ENCODE peak calls at places on chromosomes 7 and 10, in six cellular contexts. U is K562, Q is IMR-90, S is neuronal stem cell, J is mammary epithelial cell, V is endothelial cell of umbilical vein. T is an unnamed sample.

GRCh38 chr7:37342665-37343471 is 105.8 kb downstream of the ELMO1 start:
- DNase-seq in U (no peak), Q (no peak), S (no peak), J (peak; percentile 12), V (peak; percentile 37), T (no peak)

GRCh38 chr7:23287612-23288011 is 11.5 kb upstream of the MALSU1 start:
- DNase-seq in U (no peak), Q (no peak), S (no peak), J (no peak), V (no peak), T (no peak)

GRCh38 chr10:101222247-101222531 is 7.1 kb downstream of the LBX1 start:
- DNase-seq in U (no peak), Q (no peak), S (no peak), J (no peak), V (no peak), T (no peak)

GRCh38 chr7:1758417-1758858 is 88.4 kb downstream of the ELFN1 start:
- DNase-seq in U (no peak), Q (peak; percentile 25), S (peak; percentile 17), J (peak; percentile 11), V (no peak), T (peak; percentile 53)

GRCh38 chr10:63523015-63523414 is 1.8 kb downstream of the REEP3 start:
- DNase-seq in U (no peak), Q (no peak), S (no peak), J (no peak), V (no peak), T (no peak)

GRCh38 chr10:118594392-118595063 is 920 bp downstream of the PRLHR start:
- DNase-seq in U (peak; percentile 21), Q (peak; percentile 21), S (peak; percentile 92), J (peak; percentile 57), V (peak; percentile 35), T (peak; percentile 57)

GRCh38 chr10:73225518-73225917 is 21.5 kb downstream of the DNAJC9 start:
- DNase-seq in U (no peak), Q (peak; percentile 64), S (no peak), J (peak; percentile 47), V (no peak), T (peak; percentile 38)

GRCh38 chr10:74432841-74433594 is 282.0 kb downstream of the ADK start:
- DNase-seq in U (peak; percentile 23), Q (peak; percentile 70), S (no peak), J (peak; percentile 9), V (no peak), T (peak; percentile 80)

GRCh38 chr10:132595850-132596249 is 58.3 kb downstream of the INPP5A start:
- DNase-seq in U (no peak), Q (peak; percentile 39), S (no peak), J (no peak), V (no peak), T (no peak)

GRCh38 chr10:124149681-124150080 is 56.3 kb upstream of the CHST15 start:
- DNase-seq in U (no peak), Q (no peak), S (peak; percentile 29), J (no peak), V (no peak), T (no peak)

GRCh38 chr10:102040721-102041120 is 15.3 kb downstream of the ARMH3 start:
- DNase-seq in U (peak; percentile 1), Q (no peak), S (no peak), J (no peak), V (no peak), T (no peak)

GRCh38 chr7:30848121-30848855 is 63.4 kb upstream of the AQP1 start:
- DNase-seq in U (peak; percentile 41), Q (no peak), S (no peak), J (no peak), V (peak; percentile 67), T (no peak)

GRCh38 chr7:43220250-43220649 is 107.8 kb downstream of the HECW1 start:
- DNase-seq in U (no peak), Q (peak; percentile 95), S (no peak), J (peak; percentile 74), V (no peak), T (peak; percentile 89)

GRCh38 chr7:4277936-4278335 is 404.2 kb upstream of the FOXK1 start:
- DNase-seq in U (no peak), Q (no peak), S (no peak), J (no peak), V (no peak), T (no peak)

GRCh38 chr7:51102828-51103227 is 213.8 kb downstream of the COBL start:
- DNase-seq in U (no peak), Q (no peak), S (no peak), J (no peak), V (no peak), T (peak; percentile 31)

GRCh38 chr7:158094671-158095256 is 492.9 kb downstream of the PTPRN2 start:
- DNase-seq in U (no peak), Q (no peak), S (no peak), J (no peak), V (no peak), T (no peak)

GRCh38 chr7:21185866-21186265 is 242.0 kb upstream of the SP4 start:
- DNase-seq in U (no peak), Q (no peak), S (no peak), J (no peak), V (no peak), T (no peak)

GRCh38 chr7:48424731-48425130 is 253.5 kb downstream of the ABCA13 start:
- DNase-seq in U (no peak), Q (peak; percentile 6), S (peak; percentile 4), J (peak; percentile 48), V (no peak), T (peak; percentile 16)

GRCh38 chr10:47383254-47384147 is 592 bp downstream of the ZNF488 start:
- DNase-seq in U (no peak), Q (no peak), S (no peak), J (no peak), V (no peak), T (no peak)

GRCh38 chr7:102404005-102404861 is 8.1 kb downstream of the PRKRIP1 start:
- DNase-seq in U (peak; percentile 73), Q (peak; percentile 47), S (peak; percentile 23), J (peak; percentile 33), V (peak; percentile 50), T (peak; percentile 71)

GRCh38 chr10:11178606-11179221 is 161.0 kb downstream of the CELF2 start:
- DNase-seq in U (peak; percentile 84), Q (peak; percentile 61), S (no peak), J (no peak), V (peak; percentile 49), T (no peak)

GRCh38 chr7:12939694-12940093 is 252.3 kb downstream of the ARL4A start:
- DNase-seq in U (no peak), Q (no peak), S (no peak), J (no peak), V (no peak), T (no peak)

GRCh38 chr7:77469927-77470326 is 53.8 kb upstream of the GSAP start:
- DNase-seq in U (no peak), Q (no peak), S (no peak), J (no peak), V (no peak), T (no peak)

GRCh38 chr7:68689087-68689433 is 909.2 kb upstream of the AUTS2 start:
- DNase-seq in U (no peak), Q (no peak), S (no peak), J (no peak), V (no peak), T (no peak)

GRCh38 chr10:102752934-102753664 is 9.4 kb downstream of the WBP1L start:
- DNase-seq in U (peak; percentile 19), Q (peak; percentile 83), S (no peak), J (peak; percentile 37), V (peak; percentile 87), T (peak; percentile 86)

GRCh38 chr10:50593523-50593922 is 30.2 kb downstream of the SGMS1 start:
- DNase-seq in U (no peak), Q (peak; percentile 48), S (no peak), J (no peak), V (no peak), T (peak; percentile 72)

GRCh38 chr7:70092314-70093303 is 494.3 kb downstream of the AUTS2 start:
- DNase-seq in U (no peak), Q (peak; percentile 0), S (no peak), J (no peak), V (no peak), T (no peak)

DNA sequence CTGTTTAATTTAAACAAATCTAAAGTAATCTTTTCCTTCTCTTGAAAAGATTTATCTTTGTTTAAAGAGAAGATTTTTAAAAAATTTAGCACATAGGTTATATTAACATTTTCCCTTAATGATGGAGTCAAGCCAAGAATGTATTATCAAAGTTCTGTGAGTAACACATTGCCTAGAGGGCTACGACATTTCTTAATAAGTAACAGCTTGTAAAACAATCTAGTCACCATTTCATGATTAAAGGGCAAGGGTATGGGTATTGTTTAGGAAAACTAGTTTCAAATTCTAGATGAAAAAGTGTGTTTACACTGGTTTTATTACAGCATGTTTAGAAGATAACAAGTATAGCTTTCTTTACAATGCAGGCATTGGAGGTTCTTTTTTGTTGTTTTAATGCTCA is 28.6 kb upstream of the LAMB4 start:
- DNase-seq in U (no peak), Q (no peak), S (no peak), J (peak; percentile 48), V (no peak), T (peak; percentile 57)
- H3K27ac ChIP-seq in U (no peak overlapping the region), Q (no peak overlapping the region), S (no peak overlapping the region), J (no peak overlapping the region), V (no peak overlapping the region), T (no peak overlapping the region)

GRCh38 chr7:131111792-131112191 is 215.9 kb upstream of the MKLN1 start:
- DNase-seq in U (no peak), Q (no peak), S (no peak), J (no peak), V (no peak), T (no peak)
- H3K4me1 ChIP-seq in U (peaks cover 35% of the 10 kb centered on the region), Q (peaks cover 4% of the 10 kb centered on the region), S (peaks cover 13% of the 10 kb centered on the region), J (peaks cover 30% of the 10 kb centered on the region), V (peaks cover 34% of the 10 kb centered on the region), T (peaks cover 11% of the 10 kb centered on the region)

GRCh38 chr7:80921130-80921529 is 2.3 kb upstream of the SEMA3C start:
- DNase-seq in U (no peak), Q (no peak), S (no peak), J (no peak), V (no peak), T (no peak)
- H3K9ac ChIP-seq in U (no peak overlapping the region), Q (no peak overlapping the region), S (no peak overlapping the region), J (no peak overlapping the region), V (no peak overlapping the region), T (no peak overlapping the region)

DNA sequence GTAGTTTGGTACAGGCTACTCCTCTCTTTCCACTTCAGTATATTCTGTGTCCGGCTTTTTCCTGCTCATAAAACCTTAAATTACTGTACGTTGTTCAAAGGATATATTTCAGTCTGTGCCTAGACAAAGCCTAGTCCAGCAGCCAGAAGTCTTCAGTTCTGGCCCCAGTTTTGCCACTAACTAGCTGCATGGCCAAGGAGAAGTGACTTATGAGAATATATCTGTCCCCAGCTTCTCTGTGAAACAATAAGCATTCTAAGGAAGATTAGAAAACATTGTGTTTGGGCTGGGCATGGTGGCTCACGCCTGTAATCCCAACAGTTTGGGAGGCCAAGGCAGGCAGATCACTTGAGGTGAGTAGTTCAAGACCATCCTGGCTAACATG is 105.0 kb upstream of the HDAC9 start:
- DNase-seq in U (no peak), Q (no peak), S (no peak), J (no peak), V (no peak), T (no peak)
- H3K27ac ChIP-seq in U (no peak overlapping the region), Q (no peak overlapping the region), S (no peak overlapping the region), J (no peak overlapping the region), V (peak overlapping the region; percentile 90), T (no peak overlapping the region)

T was measured in GM23248.